ENCODE peak calls at places on chromosomes 12 and 14, in six cellular contexts. One of them, this sample, is unnamed. For H3K4me1, the result is how much of the 10 kb centered on the place peaks cover.

GRCh38 chr12:75444444-75445136 is 36.0 kb upstream of the GLIPR1 start:
- DNase-seq in astrocyte: peak
- DNase-seq in ascending aorta: no peak
- DNase-seq in A549: peak
- DNase-seq in PC-9: no peak
- DNase-seq in HCT116: no peak
- DNase-seq in this sample: peak

GRCh38 chr12:57604454-57605307 is at the start of gene DTX3:
- DNase-seq in astrocyte: no peak
- DNase-seq in A549: no peak
- DNase-seq in PC-9: no peak
- DNase-seq in ascending aorta: peak
- DNase-seq in HCT116: no peak
- DNase-seq in this sample: no peak

GRCh38 chr12:54416908-54417603 is 2.0 kb downstream of the ITGA5 start:
- DNase-seq in ascending aorta: no peak
- DNase-seq in HCT116: no peak
- DNase-seq in astrocyte: no peak
- DNase-seq in PC-9: no peak
- DNase-seq in A549: no peak
- DNase-seq in this sample: no peak

GRCh38 chr12:57483466-57483865 is 3.8 kb upstream of the ARHGAP9 start:
- DNase-seq in PC-9: peak
- DNase-seq in astrocyte: peak
- DNase-seq in A549: no peak
- DNase-seq in ascending aorta: no peak
- DNase-seq in HCT116: no peak
- DNase-seq in this sample: peak

GRCh38 chr12:55697686-55698085 is 10.0 kb downstream of the ITGA7 start:
- DNase-seq in astrocyte: no peak
- DNase-seq in A549: no peak
- DNase-seq in PC-9: no peak
- DNase-seq in ascending aorta: no peak
- DNase-seq in HCT116: no peak
- DNase-seq in this sample: no peak

GRCh38 chr14:79597561-79597960 is 613.7 kb downstream of the DIO2 start:
- DNase-seq in astrocyte: peak
- DNase-seq in HCT116: no peak
- DNase-seq in ascending aorta: no peak
- DNase-seq in A549: no peak
- DNase-seq in PC-9: no peak
- DNase-seq in this sample: no peak

GRCh38 chr12:111590552-111590951 is 8.6 kb downstream of the ATXN2 start:
- DNase-seq in HCT116: no peak
- DNase-seq in A549: no peak
- DNase-seq in ascending aorta: no peak
- DNase-seq in astrocyte: no peak
- DNase-seq in PC-9: no peak
- DNase-seq in this sample: no peak

GRCh38 chr12:132593938-132594358 is 16.4 kb downstream of the LRCOL1 start:
- DNase-seq in A549: peak
- DNase-seq in astrocyte: peak
- DNase-seq in ascending aorta: peak
- DNase-seq in PC-9: peak
- DNase-seq in HCT116: peak
- DNase-seq in this sample: peak

GRCh38 chr14:68181395-68182326 is 362.1 kb downstream of the RAD51B start:
- DNase-seq in HCT116: peak
- DNase-seq in A549: peak
- DNase-seq in astrocyte: peak
- DNase-seq in ascending aorta: no peak
- DNase-seq in PC-9: peak
- DNase-seq in this sample: no peak

GRCh38 chr12:18690653-18691052 is 47.2 kb downstream of the PLCZ1 start:
- DNase-seq in A549: peak
- DNase-seq in astrocyte: peak
- DNase-seq in ascending aorta: no peak
- DNase-seq in PC-9: peak
- DNase-seq in HCT116: peak
- DNase-seq in this sample: peak

GRCh38 chr14:103524002-103524785 is 1.6 kb upstream of the CKB start:
- DNase-seq in PC-9: no peak
- DNase-seq in astrocyte: no peak
- DNase-seq in A549: no peak
- DNase-seq in HCT116: no peak
- DNase-seq in ascending aorta: peak
- DNase-seq in this sample: no peak

GRCh38 chr12:5624873-5625272 is 193.0 kb downstream of the NTF3 start:
- DNase-seq in A549: no peak
- DNase-seq in astrocyte: no peak
- DNase-seq in ascending aorta: no peak
- DNase-seq in PC-9: no peak
- DNase-seq in HCT116: no peak
- DNase-seq in this sample: no peak

GRCh38 chr14:59869381-59870255 is 958 bp downstream of the RTN1 start:
- DNase-seq in astrocyte: no peak
- DNase-seq in ascending aorta: no peak
- DNase-seq in HCT116: no peak
- DNase-seq in PC-9: no peak
- DNase-seq in A549: no peak
- DNase-seq in this sample: no peak

GRCh38 chr14:103302966-103303365 is 31.1 kb upstream of the EIF5 start:
- DNase-seq in ascending aorta: no peak
- DNase-seq in PC-9: no peak
- DNase-seq in HCT116: no peak
- DNase-seq in astrocyte: no peak
- DNase-seq in A549: no peak
- DNase-seq in this sample: no peak

GRCh38 chr14:51035611-51036192 is 59.2 kb downstream of the TRIM9 start:
- DNase-seq in astrocyte: no peak
- DNase-seq in PC-9: peak
- DNase-seq in ascending aorta: no peak
- DNase-seq in HCT116: no peak
- DNase-seq in A549: peak
- DNase-seq in this sample: peak

GRCh38 chr12:10242539-10242938 is 29.9 kb downstream of the GABARAPL1 start:
- DNase-seq in A549: no peak
- DNase-seq in astrocyte: no peak
- DNase-seq in ascending aorta: no peak
- DNase-seq in HCT116: no peak
- DNase-seq in PC-9: no peak
- DNase-seq in this sample: no peak

GRCh38 chr14:90281261-90281660 is 24.9 kb downstream of the PSMC1 start:
- DNase-seq in astrocyte: peak
- DNase-seq in HCT116: no peak
- DNase-seq in A549: no peak
- DNase-seq in PC-9: no peak
- DNase-seq in ascending aorta: no peak
- DNase-seq in this sample: peak

GRCh38 chr12:131710464-131711457 is at the start of gene SFSWAP:
- DNase-seq in astrocyte: peak
- DNase-seq in A549: peak
- DNase-seq in HCT116: peak
- DNase-seq in PC-9: no peak
- DNase-seq in ascending aorta: peak
- DNase-seq in this sample: peak

GRCh38 chr14:74942608-74943007 is 12.8 kb downstream of the PGF start:
- DNase-seq in A549: no peak
- DNase-seq in HCT116: no peak
- DNase-seq in ascending aorta: no peak
- DNase-seq in astrocyte: no peak
- DNase-seq in PC-9: no peak
- DNase-seq in this sample: no peak

GRCh38 chr14:74941676-74942097 is 13.7 kb downstream of the PGF start:
- DNase-seq in PC-9: no peak
- DNase-seq in HCT116: no peak
- DNase-seq in ascending aorta: peak
- DNase-seq in A549: no peak
- DNase-seq in astrocyte: peak
- DNase-seq in this sample: no peak

GRCh38 chr14:74942164-74942563 is 13.2 kb downstream of the PGF start:
- DNase-seq in HCT116: no peak
- DNase-seq in PC-9: no peak
- DNase-seq in A549: no peak
- DNase-seq in ascending aorta: no peak
- DNase-seq in astrocyte: no peak
- DNase-seq in this sample: no peak

GRCh38 chr14:74938873-74939495 is 15.9 kb upstream of the RPS6KL1 start:
- DNase-seq in astrocyte: no peak
- DNase-seq in PC-9: no peak
- DNase-seq in ascending aorta: no peak
- DNase-seq in A549: no peak
- DNase-seq in HCT116: no peak
- DNase-seq in this sample: no peak

DNA sequence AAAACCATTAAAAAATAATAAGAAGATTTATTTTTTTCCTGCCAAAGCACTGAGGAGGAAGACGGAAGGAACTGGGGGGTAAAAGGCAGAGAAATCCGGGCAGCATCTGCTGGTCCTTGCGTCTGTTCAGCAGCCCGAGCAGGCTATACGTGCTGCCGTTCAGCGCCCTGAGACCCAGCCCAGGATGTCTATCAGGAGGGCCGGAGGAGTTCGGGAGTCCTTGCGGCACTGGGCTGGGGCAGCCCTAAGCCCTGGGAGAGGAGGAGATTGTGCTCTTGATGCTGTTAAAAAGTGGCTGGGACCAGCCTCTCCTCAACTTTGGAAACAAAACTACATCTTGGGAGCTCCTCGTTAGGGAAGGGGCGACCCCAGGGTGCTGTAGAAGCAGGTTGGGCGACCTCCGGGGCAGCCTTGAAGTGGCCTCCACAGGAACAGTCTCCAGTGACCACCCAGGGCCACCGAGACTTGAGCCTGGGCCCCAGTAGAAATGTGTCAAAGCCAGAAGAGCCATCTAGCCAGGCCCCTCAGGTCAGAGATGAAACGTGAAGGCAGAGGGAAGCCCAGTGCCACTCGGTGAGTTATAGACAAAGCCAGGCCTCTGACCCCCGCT is 14.3 kb downstream of the PGF start:
- DNase-seq in PC-9: no peak
- DNase-seq in astrocyte: no peak
- DNase-seq in ascending aorta: no peak
- DNase-seq in A549: no peak
- DNase-seq in HCT116: no peak
- DNase-seq in this sample: no peak
- H3K27ac ChIP-seq in PC-9: no peak
- H3K27ac ChIP-seq in astrocyte: no peak
- H3K27ac ChIP-seq in ascending aorta: peak
- H3K27ac ChIP-seq in A549: no peak
- H3K27ac ChIP-seq in HCT116: no peak
- H3K27ac ChIP-seq in this sample: no peak

GRCh38 chr14:53610947-53611346 is 345.7 kb downstream of the BMP4 start:
- DNase-seq in A549: no peak
- DNase-seq in PC-9: no peak
- DNase-seq in ascending aorta: no peak
- DNase-seq in astrocyte: no peak
- DNase-seq in HCT116: no peak
- DNase-seq in this sample: no peak

GRCh38 chr14:53608369-53608768 is 348.3 kb downstream of the BMP4 start:
- DNase-seq in astrocyte: no peak
- DNase-seq in A549: peak
- DNase-seq in HCT116: peak
- DNase-seq in ascending aorta: no peak
- DNase-seq in PC-9: peak
- DNase-seq in this sample: peak

GRCh38 chr14:53613404-53614253 is 343.0 kb downstream of the BMP4 start:
- DNase-seq in astrocyte: peak
- DNase-seq in PC-9: peak
- DNase-seq in HCT116: peak
- DNase-seq in ascending aorta: no peak
- DNase-seq in A549: peak
- DNase-seq in this sample: peak

GRCh38 chr14:53605562-53605961 is 351.1 kb downstream of the BMP4 start:
- DNase-seq in HCT116: no peak
- DNase-seq in astrocyte: no peak
- DNase-seq in A549: no peak
- DNase-seq in ascending aorta: no peak
- DNase-seq in PC-9: no peak
- DNase-seq in this sample: no peak

GRCh38 chr14:53609009-53609408 is 347.6 kb downstream of the BMP4 start:
- DNase-seq in ascending aorta: no peak
- DNase-seq in HCT116: no peak
- DNase-seq in A549: no peak
- DNase-seq in PC-9: no peak
- DNase-seq in astrocyte: no peak
- DNase-seq in this sample: no peak
- H3K4me1 ChIP-seq in ascending aorta: under half
- H3K4me1 ChIP-seq in HCT116: half or more
- H3K4me1 ChIP-seq in A549: under half
- H3K4me1 ChIP-seq in PC-9: under half
- H3K4me1 ChIP-seq in astrocyte: under half
- H3K4me1 ChIP-seq in this sample: under half

GRCh38 chr14:26282578-26282977 is 315.3 kb downstream of the NOVA1 start:
- DNase-seq in A549: no peak
- DNase-seq in HCT116: no peak
- DNase-seq in ascending aorta: no peak
- DNase-seq in PC-9: no peak
- DNase-seq in astrocyte: no peak
- DNase-seq in this sample: peak

GRCh38 chr14:26281280-26281998 is 316.4 kb downstream of the NOVA1 start:
- DNase-seq in ascending aorta: no peak
- DNase-seq in PC-9: peak
- DNase-seq in A549: peak
- DNase-seq in HCT116: no peak
- DNase-seq in astrocyte: peak
- DNase-seq in this sample: peak

GRCh38 chr14:26276757-26277156 is 321.1 kb downstream of the NOVA1 start:
- DNase-seq in A549: peak
- DNase-seq in HCT116: no peak
- DNase-seq in astrocyte: no peak
- DNase-seq in ascending aorta: no peak
- DNase-seq in PC-9: no peak
- DNase-seq in this sample: no peak
- TF ChIP-seq CTCF in A549: no peak
- TF ChIP-seq CTCF in HCT116: no peak
- TF ChIP-seq CTCF in astrocyte: peak
- TF ChIP-seq CTCF in ascending aorta: no peak
- TF ChIP-seq CTCF in PC-9: no peak
- TF ChIP-seq CTCF in this sample: peak

DNA sequence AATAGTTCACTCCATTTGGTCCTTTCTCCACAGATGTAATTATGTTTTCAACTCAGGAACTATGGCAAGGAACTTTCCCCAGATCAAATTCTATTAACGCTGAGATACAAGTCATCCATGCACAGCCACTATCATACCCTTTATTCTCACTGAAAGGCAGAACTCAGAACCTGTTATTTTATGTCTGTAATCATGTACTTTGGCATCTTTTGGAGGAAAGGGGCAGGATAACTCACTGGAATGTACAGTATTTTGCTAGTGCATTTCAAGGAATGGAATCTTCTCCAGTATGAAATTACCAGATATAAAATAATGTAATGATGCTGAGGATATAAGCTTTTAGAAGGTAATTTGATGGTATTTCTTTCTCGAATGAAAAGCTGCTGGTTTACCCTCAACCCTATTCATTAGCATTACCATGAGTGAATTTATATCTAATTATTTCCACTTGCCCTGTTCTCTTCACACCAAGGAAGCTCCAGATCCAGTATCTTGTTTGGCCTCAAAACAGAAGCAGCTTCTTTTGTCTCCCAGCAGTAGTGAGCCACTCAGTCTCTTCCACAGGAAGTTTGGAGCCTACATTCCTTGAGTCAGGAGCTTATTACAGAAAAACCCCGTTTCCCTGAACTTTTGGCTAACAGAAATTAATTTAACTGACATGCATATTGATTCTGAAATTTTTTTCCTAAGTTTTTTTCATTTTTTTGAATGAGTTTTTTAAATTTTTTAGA is 10.0 kb upstream of the AMHR2 start:
- DNase-seq in HCT116: no peak
- DNase-seq in ascending aorta: no peak
- DNase-seq in PC-9: no peak
- DNase-seq in astrocyte: no peak
- DNase-seq in A549: no peak
- DNase-seq in this sample: no peak
- H3K27ac ChIP-seq in HCT116: no peak
- H3K27ac ChIP-seq in ascending aorta: no peak
- H3K27ac ChIP-seq in PC-9: no peak
- H3K27ac ChIP-seq in astrocyte: no peak
- H3K27ac ChIP-seq in A549: no peak
- H3K27ac ChIP-seq in this sample: no peak

This sample was measured in foreskin keratinocyte.